ENCODE peak calls at places on chromosome 6, in seven cellular contexts. One of them, this sample, is unnamed.

GRCh38 chr6:27078734-27079357 is 168.7 kb upstream of the PRSS16 start:
- DNase-seq in astrocyte of the spinal cord: peak
- DNase-seq in left lung: no peak
- DNase-seq in mucosa of descending colon: peak
- DNase-seq in AG04449: peak
- DNase-seq in esophagus squamous epithelium: no peak
- DNase-seq in brain microvascular endothelial cell: peak
- DNase-seq in this sample: peak

GRCh38 chr6:39812496-39812852 is 20.3 kb downstream of the DAAM2 start:
- DNase-seq in astrocyte of the spinal cord: no peak
- DNase-seq in left lung: no peak
- DNase-seq in mucosa of descending colon: no peak
- DNase-seq in AG04449: no peak
- DNase-seq in esophagus squamous epithelium: no peak
- DNase-seq in brain microvascular endothelial cell: no peak
- DNase-seq in this sample: no peak

GRCh38 chr6:24910331-24910849 is 25.4 kb downstream of the RIPOR2 start:
- DNase-seq in astrocyte of the spinal cord: no peak
- DNase-seq in left lung: peak
- DNase-seq in mucosa of descending colon: no peak
- DNase-seq in AG04449: no peak
- DNase-seq in esophagus squamous epithelium: no peak
- DNase-seq in brain microvascular endothelial cell: no peak
- DNase-seq in this sample: no peak

GRCh38 chr6:159038914-159039884 is 5.6 kb downstream of the TAGAP start:
- DNase-seq in astrocyte of the spinal cord: peak
- DNase-seq in left lung: no peak
- DNase-seq in mucosa of descending colon: no peak
- DNase-seq in AG04449: peak
- DNase-seq in esophagus squamous epithelium: no peak
- DNase-seq in brain microvascular endothelial cell: no peak
- DNase-seq in this sample: peak

GRCh38 chr6:150590448-150590847 is 9.2 kb upstream of the PLEKHG1 start:
- DNase-seq in astrocyte of the spinal cord: no peak
- DNase-seq in left lung: no peak
- DNase-seq in mucosa of descending colon: no peak
- DNase-seq in AG04449: no peak
- DNase-seq in esophagus squamous epithelium: no peak
- DNase-seq in brain microvascular endothelial cell: no peak
- DNase-seq in this sample: no peak

GRCh38 chr6:109475625-109476024 is 7.4 kb downstream of the ZBTB24 start:
- DNase-seq in astrocyte of the spinal cord: no peak
- DNase-seq in left lung: no peak
- DNase-seq in mucosa of descending colon: no peak
- DNase-seq in AG04449: no peak
- DNase-seq in esophagus squamous epithelium: no peak
- DNase-seq in brain microvascular endothelial cell: no peak
- DNase-seq in this sample: no peak

GRCh38 chr6:92647630-92648029 is 771.7 kb downstream of the EPHA7 start:
- DNase-seq in astrocyte of the spinal cord: no peak
- DNase-seq in left lung: no peak
- DNase-seq in mucosa of descending colon: no peak
- DNase-seq in AG04449: no peak
- DNase-seq in esophagus squamous epithelium: no peak
- DNase-seq in brain microvascular endothelial cell: no peak
- DNase-seq in this sample: no peak

GRCh38 chr6:140789466-140789865 is 1343.3 kb upstream of the GJE1 start:
- DNase-seq in astrocyte of the spinal cord: no peak
- DNase-seq in left lung: no peak
- DNase-seq in mucosa of descending colon: no peak
- DNase-seq in AG04449: no peak
- DNase-seq in esophagus squamous epithelium: no peak
- DNase-seq in brain microvascular endothelial cell: no peak
- DNase-seq in this sample: no peak

GRCh38 chr6:124158024-124158423 is 354.4 kb downstream of the NKAIN2 start:
- DNase-seq in astrocyte of the spinal cord: no peak
- DNase-seq in left lung: no peak
- DNase-seq in mucosa of descending colon: no peak
- DNase-seq in AG04449: no peak
- DNase-seq in esophagus squamous epithelium: no peak
- DNase-seq in brain microvascular endothelial cell: no peak
- DNase-seq in this sample: no peak

GRCh38 chr6:160036790-160037206 is 67.9 kb downstream of the IGF2R start:
- DNase-seq in astrocyte of the spinal cord: peak
- DNase-seq in left lung: no peak
- DNase-seq in mucosa of descending colon: no peak
- DNase-seq in AG04449: peak
- DNase-seq in esophagus squamous epithelium: no peak
- DNase-seq in brain microvascular endothelial cell: peak
- DNase-seq in this sample: peak

GRCh38 chr6:157151989-157152388 is 171.3 kb downstream of the TMEM242 start:
- DNase-seq in astrocyte of the spinal cord: peak
- DNase-seq in left lung: no peak
- DNase-seq in mucosa of descending colon: no peak
- DNase-seq in AG04449: peak
- DNase-seq in esophagus squamous epithelium: no peak
- DNase-seq in brain microvascular endothelial cell: peak
- DNase-seq in this sample: peak

GRCh38 chr6:6676910-6677441 is 88.5 kb downstream of the LY86 start:
- DNase-seq in astrocyte of the spinal cord: peak
- DNase-seq in left lung: peak
- DNase-seq in mucosa of descending colon: peak
- DNase-seq in AG04449: no peak
- DNase-seq in esophagus squamous epithelium: no peak
- DNase-seq in brain microvascular endothelial cell: peak
- DNase-seq in this sample: peak

GRCh38 chr6:146693342-146693741 is 94.6 kb downstream of the ADGB start:
- DNase-seq in astrocyte of the spinal cord: no peak
- DNase-seq in left lung: no peak
- DNase-seq in mucosa of descending colon: no peak
- DNase-seq in AG04449: no peak
- DNase-seq in esophagus squamous epithelium: no peak
- DNase-seq in brain microvascular endothelial cell: no peak
- DNase-seq in this sample: no peak

GRCh38 chr6:158071121-158072082 is 89.7 kb downstream of the SYNJ2 start:
- DNase-seq in astrocyte of the spinal cord: no peak
- DNase-seq in left lung: peak
- DNase-seq in mucosa of descending colon: no peak
- DNase-seq in AG04449: no peak
- DNase-seq in esophagus squamous epithelium: no peak
- DNase-seq in brain microvascular endothelial cell: no peak
- DNase-seq in this sample: no peak

GRCh38 chr6:24215068-24215467 is 89.1 kb downstream of the NRSN1 start:
- DNase-seq in astrocyte of the spinal cord: no peak
- DNase-seq in left lung: no peak
- DNase-seq in mucosa of descending colon: no peak
- DNase-seq in AG04449: no peak
- DNase-seq in esophagus squamous epithelium: no peak
- DNase-seq in brain microvascular endothelial cell: no peak
- DNase-seq in this sample: no peak

GRCh38 chr6:93423542-93423941 is 4.2 kb upstream of the EPHA7 start:
- DNase-seq in astrocyte of the spinal cord: peak
- DNase-seq in left lung: no peak
- DNase-seq in mucosa of descending colon: peak
- DNase-seq in AG04449: no peak
- DNase-seq in esophagus squamous epithelium: no peak
- DNase-seq in brain microvascular endothelial cell: peak
- DNase-seq in this sample: no peak

GRCh38 chr6:112780498-112781096 is 433.5 kb downstream of the RFPL4B start:
- DNase-seq in astrocyte of the spinal cord: peak
- DNase-seq in left lung: no peak
- DNase-seq in mucosa of descending colon: peak
- DNase-seq in AG04449: peak
- DNase-seq in esophagus squamous epithelium: no peak
- DNase-seq in brain microvascular endothelial cell: peak
- DNase-seq in this sample: peak

GRCh38 chr6:93419304-93420162 is at the start of gene EPHA7:
- DNase-seq in astrocyte of the spinal cord: peak
- DNase-seq in left lung: peak
- DNase-seq in mucosa of descending colon: peak
- DNase-seq in AG04449: no peak
- DNase-seq in esophagus squamous epithelium: no peak
- DNase-seq in brain microvascular endothelial cell: peak
- DNase-seq in this sample: peak

GRCh38 chr6:83151114-83151513 is 42.0 kb downstream of the PGM3 start:
- DNase-seq in astrocyte of the spinal cord: no peak
- DNase-seq in left lung: no peak
- DNase-seq in mucosa of descending colon: no peak
- DNase-seq in AG04449: no peak
- DNase-seq in esophagus squamous epithelium: no peak
- DNase-seq in brain microvascular endothelial cell: no peak
- DNase-seq in this sample: no peak

GRCh38 chr6:136930528-136930927 is 8.4 kb downstream of the SLC35D3 start:
- DNase-seq in astrocyte of the spinal cord: no peak
- DNase-seq in left lung: no peak
- DNase-seq in mucosa of descending colon: no peak
- DNase-seq in AG04449: no peak
- DNase-seq in esophagus squamous epithelium: no peak
- DNase-seq in brain microvascular endothelial cell: no peak
- DNase-seq in this sample: no peak

GRCh38 chr6:87881342-87881895 is 166.2 kb upstream of the SPACA1 start:
- DNase-seq in astrocyte of the spinal cord: no peak
- DNase-seq in left lung: no peak
- DNase-seq in mucosa of descending colon: no peak
- DNase-seq in AG04449: no peak
- DNase-seq in esophagus squamous epithelium: no peak
- DNase-seq in brain microvascular endothelial cell: no peak
- DNase-seq in this sample: no peak

GRCh38 chr6:87879144-87879861 is 168.3 kb upstream of the SPACA1 start:
- DNase-seq in astrocyte of the spinal cord: no peak
- DNase-seq in left lung: no peak
- DNase-seq in mucosa of descending colon: no peak
- DNase-seq in AG04449: no peak
- DNase-seq in esophagus squamous epithelium: no peak
- DNase-seq in brain microvascular endothelial cell: no peak
- DNase-seq in this sample: no peak

GRCh38 chr6:87873556-87873955 is 171.5 kb upstream of the AKIRIN2 start:
- DNase-seq in astrocyte of the spinal cord: no peak
- DNase-seq in left lung: no peak
- DNase-seq in mucosa of descending colon: no peak
- DNase-seq in AG04449: no peak
- DNase-seq in esophagus squamous epithelium: no peak
- DNase-seq in brain microvascular endothelial cell: no peak
- DNase-seq in this sample: no peak

GRCh38 chr6:87870606-87871005 is 168.6 kb upstream of the AKIRIN2 start:
- DNase-seq in astrocyte of the spinal cord: peak
- DNase-seq in left lung: no peak
- DNase-seq in mucosa of descending colon: no peak
- DNase-seq in AG04449: no peak
- DNase-seq in esophagus squamous epithelium: no peak
- DNase-seq in brain microvascular endothelial cell: no peak
- DNase-seq in this sample: no peak

GRCh38 chr6:87875781-87876180 is 171.9 kb upstream of the SPACA1 start:
- DNase-seq in astrocyte of the spinal cord: no peak
- DNase-seq in left lung: no peak
- DNase-seq in mucosa of descending colon: no peak
- DNase-seq in AG04449: no peak
- DNase-seq in esophagus squamous epithelium: no peak
- DNase-seq in brain microvascular endothelial cell: no peak
- DNase-seq in this sample: no peak
- H3K4me3 ChIP-seq in astrocyte of the spinal cord: no peak
- H3K4me3 ChIP-seq in left lung: no peak
- H3K4me3 ChIP-seq in mucosa of descending colon: no peak
- H3K4me3 ChIP-seq in AG04449: no peak
- H3K4me3 ChIP-seq in esophagus squamous epithelium: no peak
- H3K4me3 ChIP-seq in brain microvascular endothelial cell: no peak
- H3K4me3 ChIP-seq in this sample: no peak

GRCh38 chr6:71404145-71404966 is 115.7 kb downstream of the OGFRL1 start:
- DNase-seq in astrocyte of the spinal cord: peak
- DNase-seq in left lung: no peak
- DNase-seq in mucosa of descending colon: no peak
- DNase-seq in AG04449: no peak
- DNase-seq in esophagus squamous epithelium: no peak
- DNase-seq in brain microvascular endothelial cell: peak
- DNase-seq in this sample: no peak
- H3K4me3 ChIP-seq in astrocyte of the spinal cord: no peak
- H3K4me3 ChIP-seq in left lung: no peak
- H3K4me3 ChIP-seq in mucosa of descending colon: no peak
- H3K4me3 ChIP-seq in AG04449: no peak
- H3K4me3 ChIP-seq in esophagus squamous epithelium: no peak
- H3K4me3 ChIP-seq in brain microvascular endothelial cell: peak
- H3K4me3 ChIP-seq in this sample: no peak

GRCh38 chr6:130367767-130368166 is 1.9 kb downstream of the TMEM200A start:
- DNase-seq in astrocyte of the spinal cord: no peak
- DNase-seq in left lung: no peak
- DNase-seq in mucosa of descending colon: no peak
- DNase-seq in AG04449: no peak
- DNase-seq in esophagus squamous epithelium: no peak
- DNase-seq in brain microvascular endothelial cell: no peak
- DNase-seq in this sample: no peak
- H3K4me3 ChIP-seq in astrocyte of the spinal cord: peak
- H3K4me3 ChIP-seq in left lung: peak
- H3K4me3 ChIP-seq in mucosa of descending colon: no peak
- H3K4me3 ChIP-seq in AG04449: peak
- H3K4me3 ChIP-seq in esophagus squamous epithelium: no peak
- H3K4me3 ChIP-seq in brain microvascular endothelial cell: peak
- H3K4me3 ChIP-seq in this sample: peak

GRCh38 chr6:36998723-36999466 is 6.6 kb upstream of the FGD2 start:
- DNase-seq in astrocyte of the spinal cord: no peak
- DNase-seq in left lung: peak
- DNase-seq in mucosa of descending colon: no peak
- DNase-seq in AG04449: no peak
- DNase-seq in esophagus squamous epithelium: no peak
- DNase-seq in brain microvascular endothelial cell: no peak
- DNase-seq in this sample: no peak

GRCh38 chr6:36999467-37000125 is 5.9 kb upstream of the FGD2 start:
- DNase-seq in astrocyte of the spinal cord: no peak
- DNase-seq in left lung: no peak
- DNase-seq in mucosa of descending colon: no peak
- DNase-seq in AG04449: no peak
- DNase-seq in esophagus squamous epithelium: no peak
- DNase-seq in brain microvascular endothelial cell: no peak
- DNase-seq in this sample: no peak

DNA sequence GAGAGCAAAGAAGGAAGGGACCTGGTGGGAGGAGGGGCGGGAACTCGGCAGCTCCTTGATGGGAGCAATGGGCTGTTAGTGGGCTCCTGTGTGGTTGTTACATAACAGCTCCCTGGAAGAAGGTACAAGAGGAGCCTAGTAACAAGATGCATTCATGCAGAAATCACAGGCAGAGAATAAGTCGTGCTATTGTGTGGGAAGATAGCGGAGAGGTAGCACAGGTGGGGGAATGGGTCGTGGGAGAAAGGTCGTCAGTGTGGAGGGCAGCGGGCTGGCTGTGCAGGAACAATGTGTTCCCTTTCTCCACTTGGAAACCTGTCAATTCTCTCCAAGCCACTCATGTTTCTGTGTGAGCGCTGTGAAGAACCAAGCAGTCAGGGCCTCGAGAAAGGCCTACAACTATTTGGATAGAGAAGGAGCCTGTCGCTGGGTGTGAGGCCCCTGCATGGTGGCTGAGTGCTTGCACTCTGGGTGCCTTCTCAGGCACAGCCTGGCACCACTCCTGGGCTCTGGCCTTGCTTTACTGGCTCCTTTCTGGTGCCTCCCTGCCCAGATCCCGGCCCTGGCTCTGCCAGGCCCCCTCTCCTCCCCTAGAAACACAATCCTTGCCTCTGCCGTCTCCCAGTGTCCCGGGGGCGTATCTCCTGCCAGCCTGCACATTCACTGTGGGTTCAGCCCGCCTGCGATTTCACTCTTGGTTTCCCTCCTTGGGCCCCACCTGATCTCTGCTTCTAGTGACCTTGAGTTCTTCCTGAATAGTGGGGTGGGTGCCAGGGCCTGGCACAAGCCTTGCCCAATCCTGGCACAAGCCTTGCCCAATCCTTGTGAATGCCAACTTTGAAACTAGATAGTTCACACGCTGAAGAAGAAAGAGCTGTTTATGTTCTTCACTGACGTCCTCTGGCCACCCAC is 7.4 kb upstream of the FGD2 start:
- DNase-seq in astrocyte of the spinal cord: no peak
- DNase-seq in left lung: peak
- DNase-seq in mucosa of descending colon: no peak
- DNase-seq in AG04449: no peak
- DNase-seq in esophagus squamous epithelium: no peak
- DNase-seq in brain microvascular endothelial cell: no peak
- DNase-seq in this sample: no peak
- H3K4me3 ChIP-seq in astrocyte of the spinal cord: no peak
- H3K4me3 ChIP-seq in left lung: no peak
- H3K4me3 ChIP-seq in mucosa of descending colon: no peak
- H3K4me3 ChIP-seq in AG04449: no peak
- H3K4me3 ChIP-seq in esophagus squamous epithelium: no peak
- H3K4me3 ChIP-seq in brain microvascular endothelial cell: no peak
- H3K4me3 ChIP-seq in this sample: no peak